ENCODE peak calls at places on chromosomes 16 and 17, in four cellular contexts. One of them, this sample, is unnamed.
A peak's percentile ranks its signal among the peaks of the same experiment; 100 is the strongest.

GRCh38 chr16:1991135-1991551 is 1.4 kb downstream of the SYNGR3 start:
- DNase-seq in GM12878: peak; percentile 71
- DNase-seq in IMR-90: no peak
- DNase-seq in transverse colon: peak; percentile 79
- DNase-seq in this sample: no peak

GRCh38 chr16:47780213-47780612 is 319.1 kb downstream of the PHKB start:
- DNase-seq in GM12878: no peak
- DNase-seq in IMR-90: no peak
- DNase-seq in transverse colon: no peak
- DNase-seq in this sample: no peak

GRCh38 chr16:3467920-3468319 is 24.4 kb downstream of the NAA60 start:
- DNase-seq in GM12878: no peak
- DNase-seq in IMR-90: peak; percentile 69
- DNase-seq in transverse colon: no peak
- DNase-seq in this sample: no peak

GRCh38 chr16:2966803-2967184 is 2.4 kb upstream of the PAQR4 start:
- DNase-seq in GM12878: no peak
- DNase-seq in IMR-90: no peak
- DNase-seq in transverse colon: peak; percentile 37
- DNase-seq in this sample: peak; percentile 41

GRCh38 chr16:58678716-58679115 is 5.9 kb downstream of the SLC38A7 start:
- DNase-seq in GM12878: no peak
- DNase-seq in IMR-90: no peak
- DNase-seq in transverse colon: no peak
- DNase-seq in this sample: no peak

GRCh38 chr16:49472598-49472997 is 99.0 kb downstream of the C16orf78 start:
- DNase-seq in GM12878: no peak
- DNase-seq in IMR-90: no peak
- DNase-seq in transverse colon: peak; percentile 1
- DNase-seq in this sample: no peak

GRCh38 chr16:27978876-27979275 is 84.6 kb downstream of the GSG1L start:
- DNase-seq in GM12878: no peak
- DNase-seq in IMR-90: no peak
- DNase-seq in transverse colon: no peak
- DNase-seq in this sample: no peak

GRCh38 chr16:23920899-23921298 is 85.1 kb downstream of the PRKCB start:
- DNase-seq in GM12878: no peak
- DNase-seq in IMR-90: no peak
- DNase-seq in transverse colon: no peak
- DNase-seq in this sample: no peak

GRCh38 chr16:90020838-90021382 is 1.7 kb upstream of the DBNDD1 start:
- DNase-seq in GM12878: no peak
- DNase-seq in IMR-90: peak; percentile 76
- DNase-seq in transverse colon: no peak
- DNase-seq in this sample: no peak

GRCh38 chr17:75878174-75878998 is at the start of gene TRIM47:
- DNase-seq in GM12878: no peak
- DNase-seq in IMR-90: peak; percentile 49
- DNase-seq in transverse colon: peak; percentile 78
- DNase-seq in this sample: peak; percentile 66

GRCh38 chr17:55567240-55568216 is 56.3 kb upstream of the SMIM36 start:
- DNase-seq in GM12878: no peak
- DNase-seq in IMR-90: no peak
- DNase-seq in transverse colon: no peak
- DNase-seq in this sample: peak; percentile 39

GRCh38 chr17:27540300-27541105 is 84.3 kb downstream of the KSR1 start:
- DNase-seq in GM12878: no peak
- DNase-seq in IMR-90: peak; percentile 100
- DNase-seq in transverse colon: peak; percentile 85
- DNase-seq in this sample: peak; percentile 98

GRCh38 chr17:31869031-31869430 is 10.0 kb upstream of the COPRS start:
- DNase-seq in GM12878: no peak
- DNase-seq in IMR-90: peak; percentile 26
- DNase-seq in transverse colon: no peak
- DNase-seq in this sample: no peak

GRCh38 chr16:22103371-22103890 is 11.1 kb downstream of the VWA3A start:
- DNase-seq in GM12878: no peak
- DNase-seq in IMR-90: no peak
- DNase-seq in transverse colon: no peak
- DNase-seq in this sample: no peak

GRCh38 chr16:22098538-22099255 is 6.4 kb downstream of the VWA3A start:
- DNase-seq in GM12878: peak; percentile 17
- DNase-seq in IMR-90: peak; percentile 44
- DNase-seq in transverse colon: no peak
- DNase-seq in this sample: no peak

GRCh38 chr16:22093952-22094351 is 1.6 kb downstream of the VWA3A start:
- DNase-seq in GM12878: no peak
- DNase-seq in IMR-90: no peak
- DNase-seq in transverse colon: no peak
- DNase-seq in this sample: no peak

DNA sequence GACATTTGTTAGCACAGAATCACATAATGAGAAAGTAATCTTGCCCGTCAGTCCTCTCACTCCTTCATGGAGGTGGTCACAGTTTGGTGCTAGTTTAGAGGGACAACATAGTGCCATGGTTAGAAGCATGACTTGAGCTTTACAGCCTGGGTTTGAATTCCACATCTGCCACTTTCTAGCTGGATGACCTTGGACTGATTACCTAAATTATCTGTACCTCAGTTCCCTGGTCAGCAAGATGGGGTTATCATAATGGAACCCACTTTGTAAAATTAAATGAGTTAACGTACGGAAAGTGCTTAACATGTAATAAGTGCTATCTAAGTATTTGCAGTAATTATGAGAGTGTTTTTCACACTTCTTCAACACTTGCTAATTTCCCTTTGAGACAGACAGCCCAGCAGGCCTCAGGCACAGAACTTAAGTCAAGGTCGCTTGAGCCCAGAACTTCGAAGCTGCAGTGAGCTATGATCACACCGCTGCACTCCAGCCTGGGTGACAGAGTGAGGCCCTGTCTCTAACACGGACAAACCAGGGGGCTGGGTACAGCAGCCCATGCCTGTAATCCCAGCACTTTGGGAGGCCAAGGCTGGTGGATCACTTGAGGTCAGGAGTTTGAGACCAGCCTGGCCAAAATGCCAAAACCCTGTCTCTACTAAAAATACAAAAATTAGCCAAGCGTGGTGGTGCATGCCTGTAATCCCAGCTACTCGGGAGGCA is 7.1 kb downstream of the VWA3A start:
- DNase-seq in GM12878: no peak
- DNase-seq in IMR-90: no peak
- DNase-seq in transverse colon: no peak
- DNase-seq in this sample: no peak
- TF ChIP-seq CTCF in GM12878: no peak
- TF ChIP-seq CTCF in IMR-90: no peak
- TF ChIP-seq CTCF in transverse colon: no peak
- TF ChIP-seq CTCF in this sample: no peak

GRCh38 chr17:73283841-73284282 is 22.2 kb upstream of the CPSF4L start:
- DNase-seq in GM12878: no peak
- DNase-seq in IMR-90: no peak
- DNase-seq in transverse colon: no peak
- DNase-seq in this sample: no peak
- TF ChIP-seq POLR2A in GM12878: no peak
- TF ChIP-seq POLR2A in IMR-90: no peak
- TF ChIP-seq POLR2A in transverse colon: no peak
- TF ChIP-seq POLR2A in this sample: no peak

GRCh38 chr17:14302421-14303099 is 1.7 kb downstream of the HS3ST3B1 start:
- DNase-seq in GM12878: no peak
- DNase-seq in IMR-90: peak; percentile 86
- DNase-seq in transverse colon: peak; percentile 81
- DNase-seq in this sample: peak; percentile 84
- TF ChIP-seq CTCF in GM12878: peak; percentile 78
- TF ChIP-seq CTCF in IMR-90: peak; percentile 98
- TF ChIP-seq CTCF in transverse colon: peak; percentile 56
- TF ChIP-seq CTCF in this sample: peak; percentile 98

GRCh38 chr17:83052241-83052564 is 27.2 kb upstream of the METRNL start:
- DNase-seq in GM12878: no peak
- DNase-seq in IMR-90: no peak
- DNase-seq in transverse colon: no peak
- DNase-seq in this sample: no peak

GRCh38 chr17:83050651-83051422 is 28.6 kb upstream of the METRNL start:
- DNase-seq in GM12878: no peak
- DNase-seq in IMR-90: no peak
- DNase-seq in transverse colon: peak; percentile 73
- DNase-seq in this sample: peak; percentile 65

GRCh38 chr17:83053021-83053778 is 26.2 kb upstream of the METRNL start:
- DNase-seq in GM12878: no peak
- DNase-seq in IMR-90: peak; percentile 30
- DNase-seq in transverse colon: no peak
- DNase-seq in this sample: peak; percentile 53

GRCh38 chr17:83053779-83054451 is 25.5 kb upstream of the METRNL start:
- DNase-seq in GM12878: no peak
- DNase-seq in IMR-90: no peak
- DNase-seq in transverse colon: no peak
- DNase-seq in this sample: no peak

GRCh38 chr17:83051423-83052240 is 27.8 kb upstream of the METRNL start:
- DNase-seq in GM12878: peak; percentile 87
- DNase-seq in IMR-90: peak; percentile 95
- DNase-seq in transverse colon: peak; percentile 98
- DNase-seq in this sample: peak; percentile 98
- TF ChIP-seq POLR2A in GM12878: peak; percentile 96
- TF ChIP-seq POLR2A in IMR-90: peak; percentile 51
- TF ChIP-seq POLR2A in transverse colon: peak; percentile 90
- TF ChIP-seq POLR2A in this sample: peak; percentile 91

DNA sequence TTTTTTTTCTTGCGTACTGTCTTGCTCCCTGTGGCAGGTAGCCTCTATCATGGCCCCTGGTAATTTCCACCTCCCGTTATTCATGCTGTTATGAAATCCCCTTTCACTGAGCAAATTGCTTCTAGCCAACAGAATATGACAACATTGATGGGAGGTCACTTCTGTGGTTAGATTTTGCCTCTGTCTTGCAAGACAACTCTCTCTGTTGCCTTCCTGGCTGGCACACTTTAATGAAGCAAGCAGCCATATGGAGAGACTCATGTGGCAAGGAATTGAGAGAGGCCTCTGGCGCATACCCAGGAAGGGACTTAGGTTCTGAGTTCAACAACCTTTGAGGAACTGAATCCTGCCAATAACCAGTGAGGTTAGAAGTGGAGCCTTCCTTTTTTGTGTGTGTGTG is 51.8 kb upstream of the GPRC5B start:
- DNase-seq in GM12878: no peak
- DNase-seq in IMR-90: no peak
- DNase-seq in transverse colon: no peak
- DNase-seq in this sample: no peak
- TF ChIP-seq CTCF in GM12878: no peak
- TF ChIP-seq CTCF in IMR-90: no peak
- TF ChIP-seq CTCF in transverse colon: no peak
- TF ChIP-seq CTCF in this sample: no peak

GRCh38 chr17:80269405-80269807 is 8.8 kb downstream of the RNF213 start:
- DNase-seq in GM12878: no peak
- DNase-seq in IMR-90: no peak
- DNase-seq in transverse colon: no peak
- DNase-seq in this sample: no peak
- TF ChIP-seq POLR2A in GM12878: no peak
- TF ChIP-seq POLR2A in IMR-90: no peak
- TF ChIP-seq POLR2A in transverse colon: no peak
- TF ChIP-seq POLR2A in this sample: no peak

DNA sequence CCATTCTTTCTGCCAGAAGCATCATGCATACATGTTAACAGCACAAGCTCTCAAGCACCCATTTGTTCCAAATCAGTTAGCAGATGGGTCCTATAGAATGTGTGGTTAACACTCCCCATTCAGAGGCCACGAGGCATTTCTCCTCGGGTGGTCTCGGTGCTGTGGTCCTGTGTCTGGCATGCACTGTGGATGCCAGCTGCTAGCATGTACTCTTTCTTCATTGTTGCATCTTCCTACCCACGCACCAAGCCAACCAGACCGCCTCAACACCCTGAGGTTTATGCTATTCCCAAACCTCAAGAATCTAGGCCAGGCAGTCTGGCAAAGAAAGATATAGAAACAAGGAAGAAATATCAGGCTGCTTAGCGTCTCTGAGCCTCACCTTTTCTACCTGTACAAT is 27.8 kb upstream of the MRTFB start:
- DNase-seq in GM12878: no peak
- DNase-seq in IMR-90: no peak
- DNase-seq in transverse colon: no peak
- DNase-seq in this sample: no peak
- TF ChIP-seq CTCF in GM12878: no peak
- TF ChIP-seq CTCF in IMR-90: no peak
- TF ChIP-seq CTCF in transverse colon: no peak
- TF ChIP-seq CTCF in this sample: no peak